ENCODE peak calls at places on chromosomes 16 and 17, in nine cellular contexts. One of them, this sample, is unnamed. For H3K27me3, the result is how much of the 10 kb centered on the place peaks cover.

GRCh38 chr17:2250140-2251095 is 53.2 kb downstream of the SMG6 start:
- DNase-seq in uterus: no peak
- DNase-seq in thyroid gland: no peak
- DNase-seq in upper lobe of right lung: no peak
- DNase-seq in stomach: no peak
- DNase-seq in PC-9: no peak
- DNase-seq in CD8-positive, alpha-beta memory T cell: peak
- DNase-seq in Caco-2: no peak
- DNase-seq in AG04450: no peak
- DNase-seq in this sample: peak

GRCh38 chr17:50058296-50058945 is 2.5 kb downstream of the ITGA3 start:
- DNase-seq in uterus: no peak
- DNase-seq in thyroid gland: no peak
- DNase-seq in upper lobe of right lung: no peak
- DNase-seq in stomach: no peak
- DNase-seq in PC-9: no peak
- DNase-seq in CD8-positive, alpha-beta memory T cell: no peak
- DNase-seq in Caco-2: no peak
- DNase-seq in AG04450: no peak
- DNase-seq in this sample: no peak

GRCh38 chr16:14436410-14436955 is 193.6 kb downstream of the PARN start:
- DNase-seq in uterus: no peak
- DNase-seq in thyroid gland: no peak
- DNase-seq in upper lobe of right lung: no peak
- DNase-seq in stomach: no peak
- DNase-seq in PC-9: no peak
- DNase-seq in CD8-positive, alpha-beta memory T cell: no peak
- DNase-seq in Caco-2: no peak
- DNase-seq in AG04450: no peak
- DNase-seq in this sample: no peak

GRCh38 chr16:28974007-28974436 is 556 bp upstream of the SPNS1 start:
- DNase-seq in uterus: peak
- DNase-seq in thyroid gland: peak
- DNase-seq in upper lobe of right lung: peak
- DNase-seq in stomach: peak
- DNase-seq in PC-9: peak
- DNase-seq in CD8-positive, alpha-beta memory T cell: no peak
- DNase-seq in Caco-2: peak
- DNase-seq in AG04450: peak
- DNase-seq in this sample: no peak

GRCh38 chr16:75377971-75378386 is 55.3 kb downstream of the CFDP1 start:
- DNase-seq in uterus: no peak
- DNase-seq in thyroid gland: no peak
- DNase-seq in upper lobe of right lung: no peak
- DNase-seq in stomach: no peak
- DNase-seq in PC-9: peak
- DNase-seq in CD8-positive, alpha-beta memory T cell: no peak
- DNase-seq in Caco-2: no peak
- DNase-seq in AG04450: peak
- DNase-seq in this sample: no peak

GRCh38 chr16:19005561-19006445 is 22.1 kb downstream of the TMC7 start:
- DNase-seq in uterus: no peak
- DNase-seq in thyroid gland: no peak
- DNase-seq in upper lobe of right lung: no peak
- DNase-seq in stomach: peak
- DNase-seq in PC-9: peak
- DNase-seq in CD8-positive, alpha-beta memory T cell: no peak
- DNase-seq in Caco-2: no peak
- DNase-seq in AG04450: no peak
- DNase-seq in this sample: no peak

GRCh38 chr16:65064131-65064530 is 57.7 kb downstream of the CDH11 start:
- DNase-seq in uterus: no peak
- DNase-seq in thyroid gland: no peak
- DNase-seq in upper lobe of right lung: no peak
- DNase-seq in stomach: no peak
- DNase-seq in PC-9: no peak
- DNase-seq in CD8-positive, alpha-beta memory T cell: no peak
- DNase-seq in Caco-2: no peak
- DNase-seq in AG04450: no peak
- DNase-seq in this sample: no peak

GRCh38 chr16:17078950-17079631 is 391.7 kb downstream of the XYLT1 start:
- DNase-seq in uterus: no peak
- DNase-seq in thyroid gland: no peak
- DNase-seq in upper lobe of right lung: no peak
- DNase-seq in stomach: no peak
- DNase-seq in PC-9: no peak
- DNase-seq in CD8-positive, alpha-beta memory T cell: no peak
- DNase-seq in Caco-2: no peak
- DNase-seq in AG04450: no peak
- DNase-seq in this sample: no peak

GRCh38 chr17:82483836-82484235 is 25.3 kb downstream of the NARF start:
- DNase-seq in uterus: no peak
- DNase-seq in thyroid gland: no peak
- DNase-seq in upper lobe of right lung: no peak
- DNase-seq in stomach: no peak
- DNase-seq in PC-9: no peak
- DNase-seq in CD8-positive, alpha-beta memory T cell: no peak
- DNase-seq in Caco-2: no peak
- DNase-seq in AG04450: no peak
- DNase-seq in this sample: no peak

GRCh38 chr17:49915670-49916069 is 53.3 kb upstream of the DLX4 start:
- DNase-seq in uterus: no peak
- DNase-seq in thyroid gland: peak
- DNase-seq in upper lobe of right lung: no peak
- DNase-seq in stomach: no peak
- DNase-seq in PC-9: no peak
- DNase-seq in CD8-positive, alpha-beta memory T cell: no peak
- DNase-seq in Caco-2: peak
- DNase-seq in AG04450: no peak
- DNase-seq in this sample: no peak

GRCh38 chr17:39700148-39700987 is 504 bp downstream of the ERBB2 start:
- DNase-seq in uterus: peak
- DNase-seq in thyroid gland: peak
- DNase-seq in upper lobe of right lung: no peak
- DNase-seq in stomach: no peak
- DNase-seq in PC-9: peak
- DNase-seq in CD8-positive, alpha-beta memory T cell: no peak
- DNase-seq in Caco-2: peak
- DNase-seq in AG04450: no peak
- DNase-seq in this sample: no peak

GRCh38 chr17:46805771-46806170 is 12.7 kb downstream of the WNT3 start:
- DNase-seq in uterus: no peak
- DNase-seq in thyroid gland: no peak
- DNase-seq in upper lobe of right lung: no peak
- DNase-seq in stomach: no peak
- DNase-seq in PC-9: no peak
- DNase-seq in CD8-positive, alpha-beta memory T cell: no peak
- DNase-seq in Caco-2: no peak
- DNase-seq in AG04450: no peak
- DNase-seq in this sample: no peak

GRCh38 chr17:77959926-77960521 is 1.5 kb downstream of the TNRC6C start:
- DNase-seq in uterus: no peak
- DNase-seq in thyroid gland: peak
- DNase-seq in upper lobe of right lung: no peak
- DNase-seq in stomach: no peak
- DNase-seq in PC-9: no peak
- DNase-seq in CD8-positive, alpha-beta memory T cell: peak
- DNase-seq in Caco-2: no peak
- DNase-seq in AG04450: no peak
- DNase-seq in this sample: peak

GRCh38 chr17:79627766-79628690 is 17.2 kb upstream of the RBFOX3 start:
- DNase-seq in uterus: peak
- DNase-seq in thyroid gland: no peak
- DNase-seq in upper lobe of right lung: peak
- DNase-seq in stomach: peak
- DNase-seq in PC-9: no peak
- DNase-seq in CD8-positive, alpha-beta memory T cell: no peak
- DNase-seq in Caco-2: no peak
- DNase-seq in AG04450: no peak
- DNase-seq in this sample: no peak

GRCh38 chr16:55392701-55393100 is 68.7 kb downstream of the IRX6 start:
- DNase-seq in uterus: no peak
- DNase-seq in thyroid gland: no peak
- DNase-seq in upper lobe of right lung: no peak
- DNase-seq in stomach: no peak
- DNase-seq in PC-9: no peak
- DNase-seq in CD8-positive, alpha-beta memory T cell: no peak
- DNase-seq in Caco-2: no peak
- DNase-seq in AG04450: no peak
- DNase-seq in this sample: no peak

GRCh38 chr17:68599873-68600122 is 1.4 kb downstream of the FAM20A start:
- DNase-seq in uterus: no peak
- DNase-seq in thyroid gland: no peak
- DNase-seq in upper lobe of right lung: no peak
- DNase-seq in stomach: no peak
- DNase-seq in PC-9: no peak
- DNase-seq in CD8-positive, alpha-beta memory T cell: no peak
- DNase-seq in Caco-2: no peak
- DNase-seq in AG04450: no peak
- DNase-seq in this sample: no peak

GRCh38 chr17:68596411-68596945 is 4.7 kb downstream of the FAM20A start:
- DNase-seq in uterus: no peak
- DNase-seq in thyroid gland: peak
- DNase-seq in upper lobe of right lung: no peak
- DNase-seq in stomach: no peak
- DNase-seq in PC-9: no peak
- DNase-seq in CD8-positive, alpha-beta memory T cell: no peak
- DNase-seq in Caco-2: no peak
- DNase-seq in AG04450: no peak
- DNase-seq in this sample: no peak

GRCh38 chr17:68598545-68598961 is 2.6 kb downstream of the FAM20A start:
- DNase-seq in uterus: no peak
- DNase-seq in thyroid gland: no peak
- DNase-seq in upper lobe of right lung: no peak
- DNase-seq in stomach: no peak
- DNase-seq in PC-9: no peak
- DNase-seq in CD8-positive, alpha-beta memory T cell: no peak
- DNase-seq in Caco-2: no peak
- DNase-seq in AG04450: no peak
- DNase-seq in this sample: no peak

GRCh38 chr17:68599091-68599872 is 1.9 kb downstream of the FAM20A start:
- DNase-seq in uterus: no peak
- DNase-seq in thyroid gland: no peak
- DNase-seq in upper lobe of right lung: no peak
- DNase-seq in stomach: no peak
- DNase-seq in PC-9: no peak
- DNase-seq in CD8-positive, alpha-beta memory T cell: no peak
- DNase-seq in Caco-2: peak
- DNase-seq in AG04450: no peak
- DNase-seq in this sample: no peak

GRCh38 chr17:68598074-68598473 is 3.1 kb downstream of the FAM20A start:
- DNase-seq in uterus: no peak
- DNase-seq in thyroid gland: peak
- DNase-seq in upper lobe of right lung: no peak
- DNase-seq in stomach: no peak
- DNase-seq in PC-9: no peak
- DNase-seq in CD8-positive, alpha-beta memory T cell: no peak
- DNase-seq in Caco-2: no peak
- DNase-seq in AG04450: no peak
- DNase-seq in this sample: no peak
- H3K27me3 ChIP-seq in uterus: under half
- H3K27me3 ChIP-seq in thyroid gland: under half
- H3K27me3 ChIP-seq in upper lobe of right lung: under half
- H3K27me3 ChIP-seq in stomach: under half
- H3K27me3 ChIP-seq in PC-9: under half
- H3K27me3 ChIP-seq in CD8-positive, alpha-beta memory T cell: under half
- H3K27me3 ChIP-seq in Caco-2: under half
- H3K27me3 ChIP-seq in AG04450: under half
- H3K27me3 ChIP-seq in this sample: under half

GRCh38 chr16:2813661-2814288 is 3.3 kb upstream of the PRSS21 start:
- DNase-seq in uterus: no peak
- DNase-seq in thyroid gland: no peak
- DNase-seq in upper lobe of right lung: peak
- DNase-seq in stomach: no peak
- DNase-seq in PC-9: no peak
- DNase-seq in CD8-positive, alpha-beta memory T cell: no peak
- DNase-seq in Caco-2: no peak
- DNase-seq in AG04450: no peak
- DNase-seq in this sample: no peak
- H3K27me3 ChIP-seq in uterus: under half
- H3K27me3 ChIP-seq in thyroid gland: under half
- H3K27me3 ChIP-seq in upper lobe of right lung: under half
- H3K27me3 ChIP-seq in stomach: half or more
- H3K27me3 ChIP-seq in PC-9: under half
- H3K27me3 ChIP-seq in CD8-positive, alpha-beta memory T cell: under half
- H3K27me3 ChIP-seq in Caco-2: under half
- H3K27me3 ChIP-seq in AG04450: under half
- H3K27me3 ChIP-seq in this sample: under half

GRCh38 chr16:49127103-49127502 is 154.5 kb downstream of the CBLN1 start:
- DNase-seq in uterus: no peak
- DNase-seq in thyroid gland: peak
- DNase-seq in upper lobe of right lung: no peak
- DNase-seq in stomach: no peak
- DNase-seq in PC-9: no peak
- DNase-seq in CD8-positive, alpha-beta memory T cell: no peak
- DNase-seq in Caco-2: peak
- DNase-seq in AG04450: no peak
- DNase-seq in this sample: no peak
- H3K27me3 ChIP-seq in uterus: under half
- H3K27me3 ChIP-seq in thyroid gland: under half
- H3K27me3 ChIP-seq in upper lobe of right lung: under half
- H3K27me3 ChIP-seq in stomach: under half
- H3K27me3 ChIP-seq in PC-9: under half
- H3K27me3 ChIP-seq in CD8-positive, alpha-beta memory T cell: under half
- H3K27me3 ChIP-seq in Caco-2: under half
- H3K27me3 ChIP-seq in AG04450: under half
- H3K27me3 ChIP-seq in this sample: under half

GRCh38 chr17:61333151-61333550 is 66.5 kb upstream of the TBX2 start:
- DNase-seq in uterus: no peak
- DNase-seq in thyroid gland: no peak
- DNase-seq in upper lobe of right lung: no peak
- DNase-seq in stomach: no peak
- DNase-seq in PC-9: no peak
- DNase-seq in CD8-positive, alpha-beta memory T cell: no peak
- DNase-seq in Caco-2: no peak
- DNase-seq in AG04450: no peak
- DNase-seq in this sample: no peak

GRCh38 chr17:61330174-61331150 is 69.2 kb upstream of the TBX2 start:
- DNase-seq in uterus: no peak
- DNase-seq in thyroid gland: no peak
- DNase-seq in upper lobe of right lung: no peak
- DNase-seq in stomach: no peak
- DNase-seq in PC-9: no peak
- DNase-seq in CD8-positive, alpha-beta memory T cell: no peak
- DNase-seq in Caco-2: no peak
- DNase-seq in AG04450: no peak
- DNase-seq in this sample: no peak

GRCh38 chr17:61328351-61328750 is 71.3 kb upstream of the TBX2 start:
- DNase-seq in uterus: no peak
- DNase-seq in thyroid gland: no peak
- DNase-seq in upper lobe of right lung: no peak
- DNase-seq in stomach: no peak
- DNase-seq in PC-9: no peak
- DNase-seq in CD8-positive, alpha-beta memory T cell: no peak
- DNase-seq in Caco-2: no peak
- DNase-seq in AG04450: no peak
- DNase-seq in this sample: no peak

GRCh38 chr17:61331886-61332285 is 67.8 kb upstream of the TBX2 start:
- DNase-seq in uterus: no peak
- DNase-seq in thyroid gland: no peak
- DNase-seq in upper lobe of right lung: no peak
- DNase-seq in stomach: no peak
- DNase-seq in PC-9: no peak
- DNase-seq in CD8-positive, alpha-beta memory T cell: no peak
- DNase-seq in Caco-2: no peak
- DNase-seq in AG04450: no peak
- DNase-seq in this sample: no peak

GRCh38 chr17:61331178-61331577 is 68.5 kb upstream of the TBX2 start:
- DNase-seq in uterus: no peak
- DNase-seq in thyroid gland: peak
- DNase-seq in upper lobe of right lung: no peak
- DNase-seq in stomach: no peak
- DNase-seq in PC-9: no peak
- DNase-seq in CD8-positive, alpha-beta memory T cell: no peak
- DNase-seq in Caco-2: no peak
- DNase-seq in AG04450: no peak
- DNase-seq in this sample: no peak
- H3K27me3 ChIP-seq in uterus: under half
- H3K27me3 ChIP-seq in thyroid gland: under half
- H3K27me3 ChIP-seq in upper lobe of right lung: under half
- H3K27me3 ChIP-seq in stomach: under half
- H3K27me3 ChIP-seq in PC-9: under half
- H3K27me3 ChIP-seq in CD8-positive, alpha-beta memory T cell: under half
- H3K27me3 ChIP-seq in Caco-2: under half
- H3K27me3 ChIP-seq in AG04450: under half
- H3K27me3 ChIP-seq in this sample: under half